ENCODE peak calls at places on chromosome 4, in five cellular contexts. C is A549, J is HepG2, T is GM12878, X is K562. Y is an unnamed sample.

GRCh38 chr4:183588169-183588675 is 70.8 kb downstream of the RWDD4 start:
- DNase-seq in C (no peak), J (no peak), T (no peak), X (no peak), Y (no peak)

GRCh38 chr4:26459054-26459755 is 31.1 kb downstream of the CCKAR start:
- DNase-seq in C (peak), J (peak), T (peak), X (peak), Y (peak)

GRCh38 chr4:143391261-143391660 is 54.6 kb downstream of the GAB1 start:
- DNase-seq in C (no peak), J (no peak), T (no peak), X (no peak), Y (peak)

GRCh38 chr4:8617486-8618040 is 25.0 kb downstream of the CPZ start:
- DNase-seq in C (no peak), J (no peak), T (no peak), X (no peak), Y (no peak)

GRCh38 chr4:5381981-5382441 is 326.3 kb downstream of the EVC2 start:
- DNase-seq in C (peak), J (no peak), T (no peak), X (no peak), Y (no peak)

GRCh38 chr4:150593996-150594395 is 12.0 kb downstream of the MAB21L2 start:
- DNase-seq in C (peak), J (no peak), T (no peak), X (peak), Y (no peak)

GRCh38 chr4:4541040-4541631 is 712 bp downstream of the STX18 start:
- DNase-seq in C (peak), J (peak), T (peak), X (peak), Y (no peak)

GRCh38 chr4:171774642-171775041 is 38.6 kb upstream of the GALNTL6 start:
- DNase-seq in C (no peak), J (no peak), T (no peak), X (no peak), Y (no peak)

GRCh38 chr4:152150214-152150613 is 385.7 kb downstream of the FBXW7 start:
- DNase-seq in C (no peak), J (no peak), T (no peak), X (no peak), Y (no peak)

GRCh38 chr4:152146244-152146643 is 385.4 kb upstream of the GATB start:
- DNase-seq in C (no peak), J (no peak), T (no peak), X (no peak), Y (no peak)

GRCh38 chr4:152149734-152150133 is 386.2 kb downstream of the FBXW7 start:
- DNase-seq in C (no peak), J (no peak), T (no peak), X (no peak), Y (no peak)

GRCh38 chr4:152148057-152148456 is 387.2 kb upstream of the GATB start:
- DNase-seq in C (no peak), J (no peak), T (no peak), X (no peak), Y (no peak)
- TF ChIP-seq JUNB in C (no peak), J (no peak), T (no peak), X (no peak), Y (no peak)

GRCh38 chr4:2180410-2180809 is 61.5 kb downstream of the HAUS3 start:
- DNase-seq in C (no peak), J (no peak), T (no peak), X (no peak), Y (no peak)

GRCh38 chr4:2183394-2183793 is 58.5 kb downstream of the HAUS3 start:
- DNase-seq in C (no peak), J (no peak), T (no peak), X (no peak), Y (no peak)

GRCh38 chr4:2186865-2187172 is 55.1 kb downstream of the HAUS3 start:
- DNase-seq in C (no peak), J (no peak), T (no peak), X (no peak), Y (no peak)

GRCh38 chr4:2182981-2183380 is 58.9 kb downstream of the HAUS3 start:
- DNase-seq in C (no peak), J (no peak), T (no peak), X (no peak), Y (no peak)

GRCh38 chr4:2186133-2186864 is 55.6 kb downstream of the HAUS3 start:
- DNase-seq in C (peak), J (peak), T (no peak), X (peak), Y (peak)
- TF ChIP-seq JUNB in C (no peak), J (no peak), T (no peak), X (no peak), Y (no peak)

GRCh38 chr4:1333256-1333655 is 13.8 kb upstream of the UVSSA start:
- DNase-seq in C (no peak), J (no peak), T (no peak), X (no peak), Y (no peak)

GRCh38 chr4:1331591-1332353 is 15.2 kb upstream of the UVSSA start:
- DNase-seq in C (no peak), J (no peak), T (no peak), X (no peak), Y (no peak)

GRCh38 chr4:1329408-1330371 is 17.3 kb upstream of the UVSSA start:
- DNase-seq in C (no peak), J (no peak), T (no peak), X (no peak), Y (no peak)

GRCh38 chr4:1332686-1333085 is 14.3 kb upstream of the UVSSA start:
- DNase-seq in C (no peak), J (no peak), T (no peak), X (no peak), Y (no peak)

GRCh38 chr4:1330761-1331590 is 16.0 kb upstream of the UVSSA start:
- DNase-seq in C (no peak), J (no peak), T (no peak), X (no peak), Y (no peak)
- TF ChIP-seq JUNB in C (no peak), J (no peak), T (no peak), X (no peak), Y (no peak)

DNA sequence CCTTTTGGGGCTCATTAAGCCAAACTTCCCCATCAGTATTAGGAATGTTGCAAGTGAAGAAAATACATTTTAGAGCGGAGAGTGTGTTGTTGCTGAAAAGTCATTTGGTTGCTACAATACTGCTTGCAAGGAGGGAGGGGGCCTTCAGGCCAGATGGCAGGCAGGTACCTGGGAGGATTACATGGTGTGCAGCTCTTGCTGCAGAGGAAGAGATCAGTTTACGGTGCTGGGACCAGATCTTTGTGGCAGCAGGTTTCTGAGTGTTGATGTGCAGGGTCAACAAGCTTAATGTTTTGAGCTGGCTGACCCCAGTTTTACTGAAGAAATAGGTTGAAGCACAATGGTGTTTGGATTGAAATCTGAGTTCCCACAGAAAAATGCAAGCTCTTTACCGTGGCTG is 96.3 kb upstream of the DDIT4L start:
- DNase-seq in C (no peak), J (no peak), T (no peak), X (no peak), Y (peak)
- TF ChIP-seq JUNB in C (no peak), J (no peak), T (no peak), X (no peak), Y (no peak)